ENCODE peak calls at places on chromosome 7, in seven cellular contexts. V, G, O, R, C, U and K are unnamed samples.

GRCh38 chr7:100662377-100662776 is 6.1 kb upstream of the ACTL6B start:
- DNase-seq in V (peak), G (no peak), O (no peak), R (no peak), C (no peak), U (no peak), K (no peak)

GRCh38 chr7:16816820-16817219 is 12.0 kb upstream of the AGR2 start:
- DNase-seq in V (no peak), G (no peak), O (peak), R (no peak), C (no peak), U (no peak), K (no peak)

GRCh38 chr7:80732635-80733034 is 94.2 kb downstream of the CD36 start:
- DNase-seq in V (no peak), G (no peak), O (no peak), R (no peak), C (no peak), U (no peak), K (no peak)

GRCh38 chr7:37285701-37286475 is 162.8 kb downstream of the ELMO1 start:
- DNase-seq in V (peak), G (no peak), O (no peak), R (no peak), C (no peak), U (no peak), K (no peak)

GRCh38 chr7:110645060-110645459 is 445.9 kb upstream of the LRRN3 start:
- DNase-seq in V (no peak), G (no peak), O (no peak), R (no peak), C (no peak), U (no peak), K (no peak)

GRCh38 chr7:26694156-26694555 is 170.2 kb downstream of the SKAP2 start:
- DNase-seq in V (no peak), G (no peak), O (no peak), R (no peak), C (no peak), U (no peak), K (no peak)

GRCh38 chr7:18151419-18151818 is 123.8 kb upstream of the PRPS1L1 start:
- DNase-seq in V (no peak), G (no peak), O (no peak), R (no peak), C (no peak), U (no peak), K (no peak)

GRCh38 chr7:101989101-101989500 is 171.7 kb downstream of the CUX1 start:
- DNase-seq in V (no peak), G (no peak), O (no peak), R (no peak), C (no peak), U (no peak), K (no peak)

GRCh38 chr7:151083071-151083823 is at the start of gene TMUB1:
- DNase-seq in V (peak), G (no peak), O (peak), R (peak), C (peak), U (peak), K (peak)

GRCh38 chr7:5630670-5631069 is 150.8 kb downstream of the RNF216 start:
- DNase-seq in V (no peak), G (no peak), O (no peak), R (no peak), C (no peak), U (no peak), K (no peak)

GRCh38 chr7:64838691-64839090 is 44.5 kb downstream of the ZNF138 start:
- DNase-seq in V (no peak), G (no peak), O (no peak), R (no peak), C (no peak), U (no peak), K (no peak)

GRCh38 chr7:123305840-123306375 is 106.1 kb upstream of the SLC13A1 start:
- DNase-seq in V (no peak), G (no peak), O (no peak), R (no peak), C (no peak), U (no peak), K (no peak)

GRCh38 chr7:151511946-151512345 is 7.7 kb downstream of the RHEB start:
- DNase-seq in V (no peak), G (no peak), O (no peak), R (no peak), C (no peak), U (no peak), K (no peak)

GRCh38 chr7:92427193-92427592 is 20.1 kb upstream of the GATAD1 start:
- DNase-seq in V (no peak), G (no peak), O (no peak), R (no peak), C (no peak), U (no peak), K (no peak)

GRCh38 chr7:22671177-22671879 is 55.7 kb upstream of the IL6 start:
- DNase-seq in V (no peak), G (no peak), O (no peak), R (no peak), C (no peak), U (no peak), K (no peak)

GRCh38 chr7:84187813-84188212 is 6.8 kb downstream of the SEMA3A start:
- DNase-seq in V (no peak), G (no peak), O (no peak), R (no peak), C (no peak), U (no peak), K (no peak)

GRCh38 chr7:17651296-17651695 is 289.0 kb downstream of the SNX13 start:
- DNase-seq in V (no peak), G (no peak), O (no peak), R (no peak), C (no peak), U (no peak), K (no peak)

GRCh38 chr7:44162179-44162578 is 21.0 kb upstream of the MYL7 start:
- DNase-seq in V (no peak), G (no peak), O (no peak), R (no peak), C (peak), U (peak), K (no peak)

GRCh38 chr7:83599131-83599530 is 49.8 kb downstream of the SEMA3E start:
- DNase-seq in V (no peak), G (no peak), O (no peak), R (no peak), C (no peak), U (no peak), K (no peak)

GRCh38 chr7:137944168-137944567 is 57.7 kb downstream of the CREB3L2 start:
- DNase-seq in V (no peak), G (no peak), O (no peak), R (no peak), C (no peak), U (no peak), K (no peak)

GRCh38 chr7:123580406-123581161 is 21.0 kb upstream of the ASB15 start:
- DNase-seq in V (peak), G (peak), O (peak), R (no peak), C (no peak), U (no peak), K (no peak)

GRCh38 chr7:131436384-131436783 is 108.7 kb downstream of the MKLN1 start:
- DNase-seq in V (no peak), G (no peak), O (no peak), R (no peak), C (no peak), U (no peak), K (no peak)